ENCODE peak calls at places on chromosomes 7 and 10, in ten cellular contexts. One of them, this sample, is unnamed.

GRCh38 chr7:27242580-27243339 is at the start of gene EVX1:
- DNase-seq in RWPE1: peak
- DNase-seq in caudate nucleus: no peak
- DNase-seq in activated naive CD8-positive, alpha-beta T cell treated with anti-CD3 and anti-CD28 coated beads, Interleukin-2, amount 50 U/mL, for 24 hours: no peak
- DNase-seq in occipital lobe: no peak
- DNase-seq in NCI-H510A treated with DMSO at 0.1 percent for 48 hours: peak
- DNase-seq in brain pericyte: no peak
- DNase-seq in NCI-H345: peak
- DNase-seq in psoas muscle: no peak
- DNase-seq in stimulated activated naive B cell treated with anti-CD40 and anti-IgM and Interleukin-4, amounts not matched to agents 10 μg/mL and 1 μg/mL and 100 μg/mL, for 72 hours: no peak
- DNase-seq in this sample: no peak

GRCh38 chr10:132690821-132691610 is 94.9 kb downstream of the NKX6-2 start:
- DNase-seq in RWPE1: no peak
- DNase-seq in caudate nucleus: no peak
- DNase-seq in activated naive CD8-positive, alpha-beta T cell treated with anti-CD3 and anti-CD28 coated beads, Interleukin-2, amount 50 U/mL, for 24 hours: no peak
- DNase-seq in occipital lobe: no peak
- DNase-seq in NCI-H510A treated with DMSO at 0.1 percent for 48 hours: no peak
- DNase-seq in brain pericyte: no peak
- DNase-seq in NCI-H345: no peak
- DNase-seq in psoas muscle: peak
- DNase-seq in stimulated activated naive B cell treated with anti-CD40 and anti-IgM and Interleukin-4, amounts not matched to agents 10 μg/mL and 1 μg/mL and 100 μg/mL, for 72 hours: no peak
- DNase-seq in this sample: no peak

GRCh38 chr7:2520131-2520807 is 695 bp downstream of the LFNG start:
- DNase-seq in RWPE1: no peak
- DNase-seq in caudate nucleus: no peak
- DNase-seq in activated naive CD8-positive, alpha-beta T cell treated with anti-CD3 and anti-CD28 coated beads, Interleukin-2, amount 50 U/mL, for 24 hours: peak
- DNase-seq in occipital lobe: no peak
- DNase-seq in NCI-H510A treated with DMSO at 0.1 percent for 48 hours: peak
- DNase-seq in brain pericyte: no peak
- DNase-seq in NCI-H345: peak
- DNase-seq in psoas muscle: peak
- DNase-seq in stimulated activated naive B cell treated with anti-CD40 and anti-IgM and Interleukin-4, amounts not matched to agents 10 μg/mL and 1 μg/mL and 100 μg/mL, for 72 hours: no peak
- DNase-seq in this sample: peak

GRCh38 chr7:73770860-73771665 is 993 bp upstream of the CLDN3 start:
- DNase-seq in RWPE1: no peak
- DNase-seq in caudate nucleus: no peak
- DNase-seq in activated naive CD8-positive, alpha-beta T cell treated with anti-CD3 and anti-CD28 coated beads, Interleukin-2, amount 50 U/mL, for 24 hours: no peak
- DNase-seq in occipital lobe: no peak
- DNase-seq in NCI-H510A treated with DMSO at 0.1 percent for 48 hours: no peak
- DNase-seq in brain pericyte: no peak
- DNase-seq in NCI-H345: no peak
- DNase-seq in psoas muscle: no peak
- DNase-seq in stimulated activated naive B cell treated with anti-CD40 and anti-IgM and Interleukin-4, amounts not matched to agents 10 μg/mL and 1 μg/mL and 100 μg/mL, for 72 hours: no peak
- DNase-seq in this sample: no peak

GRCh38 chr10:52463831-52464230 is 149.8 kb downstream of the DKK1 start:
- DNase-seq in RWPE1: no peak
- DNase-seq in caudate nucleus: no peak
- DNase-seq in activated naive CD8-positive, alpha-beta T cell treated with anti-CD3 and anti-CD28 coated beads, Interleukin-2, amount 50 U/mL, for 24 hours: no peak
- DNase-seq in occipital lobe: no peak
- DNase-seq in NCI-H510A treated with DMSO at 0.1 percent for 48 hours: no peak
- DNase-seq in brain pericyte: no peak
- DNase-seq in NCI-H345: no peak
- DNase-seq in psoas muscle: no peak
- DNase-seq in stimulated activated naive B cell treated with anti-CD40 and anti-IgM and Interleukin-4, amounts not matched to agents 10 μg/mL and 1 μg/mL and 100 μg/mL, for 72 hours: no peak
- DNase-seq in this sample: no peak

GRCh38 chr7:112064627-112065385 is 141.4 kb downstream of the DOCK4 start:
- DNase-seq in RWPE1: no peak
- DNase-seq in caudate nucleus: no peak
- DNase-seq in activated naive CD8-positive, alpha-beta T cell treated with anti-CD3 and anti-CD28 coated beads, Interleukin-2, amount 50 U/mL, for 24 hours: no peak
- DNase-seq in occipital lobe: no peak
- DNase-seq in NCI-H510A treated with DMSO at 0.1 percent for 48 hours: no peak
- DNase-seq in brain pericyte: no peak
- DNase-seq in NCI-H345: no peak
- DNase-seq in psoas muscle: no peak
- DNase-seq in stimulated activated naive B cell treated with anti-CD40 and anti-IgM and Interleukin-4, amounts not matched to agents 10 μg/mL and 1 μg/mL and 100 μg/mL, for 72 hours: no peak
- DNase-seq in this sample: no peak

GRCh38 chr7:20598479-20599419 is 16.7 kb upstream of the ABCB5 start:
- DNase-seq in RWPE1: peak
- DNase-seq in caudate nucleus: no peak
- DNase-seq in activated naive CD8-positive, alpha-beta T cell treated with anti-CD3 and anti-CD28 coated beads, Interleukin-2, amount 50 U/mL, for 24 hours: no peak
- DNase-seq in occipital lobe: no peak
- DNase-seq in NCI-H510A treated with DMSO at 0.1 percent for 48 hours: peak
- DNase-seq in brain pericyte: peak
- DNase-seq in NCI-H345: peak
- DNase-seq in psoas muscle: no peak
- DNase-seq in stimulated activated naive B cell treated with anti-CD40 and anti-IgM and Interleukin-4, amounts not matched to agents 10 μg/mL and 1 μg/mL and 100 μg/mL, for 72 hours: no peak
- DNase-seq in this sample: no peak

GRCh38 chr7:111486472-111487142 is 75.7 kb downstream of the IMMP2L start:
- DNase-seq in RWPE1: peak
- DNase-seq in caudate nucleus: no peak
- DNase-seq in activated naive CD8-positive, alpha-beta T cell treated with anti-CD3 and anti-CD28 coated beads, Interleukin-2, amount 50 U/mL, for 24 hours: no peak
- DNase-seq in occipital lobe: no peak
- DNase-seq in NCI-H510A treated with DMSO at 0.1 percent for 48 hours: peak
- DNase-seq in brain pericyte: peak
- DNase-seq in NCI-H345: peak
- DNase-seq in psoas muscle: no peak
- DNase-seq in stimulated activated naive B cell treated with anti-CD40 and anti-IgM and Interleukin-4, amounts not matched to agents 10 μg/mL and 1 μg/mL and 100 μg/mL, for 72 hours: no peak
- DNase-seq in this sample: no peak

GRCh38 chr7:83111391-83111790 is 51.3 kb downstream of the PCLO start:
- DNase-seq in RWPE1: no peak
- DNase-seq in caudate nucleus: no peak
- DNase-seq in activated naive CD8-positive, alpha-beta T cell treated with anti-CD3 and anti-CD28 coated beads, Interleukin-2, amount 50 U/mL, for 24 hours: no peak
- DNase-seq in occipital lobe: no peak
- DNase-seq in NCI-H510A treated with DMSO at 0.1 percent for 48 hours: no peak
- DNase-seq in brain pericyte: no peak
- DNase-seq in NCI-H345: no peak
- DNase-seq in psoas muscle: no peak
- DNase-seq in stimulated activated naive B cell treated with anti-CD40 and anti-IgM and Interleukin-4, amounts not matched to agents 10 μg/mL and 1 μg/mL and 100 μg/mL, for 72 hours: no peak
- DNase-seq in this sample: no peak

GRCh38 chr10:117734626-117735405 is 192.3 kb downstream of the EMX2 start:
- DNase-seq in RWPE1: no peak
- DNase-seq in caudate nucleus: no peak
- DNase-seq in activated naive CD8-positive, alpha-beta T cell treated with anti-CD3 and anti-CD28 coated beads, Interleukin-2, amount 50 U/mL, for 24 hours: no peak
- DNase-seq in occipital lobe: no peak
- DNase-seq in NCI-H510A treated with DMSO at 0.1 percent for 48 hours: no peak
- DNase-seq in brain pericyte: no peak
- DNase-seq in NCI-H345: no peak
- DNase-seq in psoas muscle: no peak
- DNase-seq in stimulated activated naive B cell treated with anti-CD40 and anti-IgM and Interleukin-4, amounts not matched to agents 10 μg/mL and 1 μg/mL and 100 μg/mL, for 72 hours: no peak
- DNase-seq in this sample: no peak

GRCh38 chr7:55260171-55260570 is 105.0 kb upstream of the LANCL2 start:
- DNase-seq in RWPE1: no peak
- DNase-seq in caudate nucleus: no peak
- DNase-seq in activated naive CD8-positive, alpha-beta T cell treated with anti-CD3 and anti-CD28 coated beads, Interleukin-2, amount 50 U/mL, for 24 hours: no peak
- DNase-seq in occipital lobe: no peak
- DNase-seq in NCI-H510A treated with DMSO at 0.1 percent for 48 hours: no peak
- DNase-seq in brain pericyte: no peak
- DNase-seq in NCI-H345: no peak
- DNase-seq in psoas muscle: no peak
- DNase-seq in stimulated activated naive B cell treated with anti-CD40 and anti-IgM and Interleukin-4, amounts not matched to agents 10 μg/mL and 1 μg/mL and 100 μg/mL, for 72 hours: no peak
- DNase-seq in this sample: no peak

GRCh38 chr10:28715246-28715645 is 37.9 kb downstream of the BAMBI start:
- DNase-seq in RWPE1: no peak
- DNase-seq in caudate nucleus: no peak
- DNase-seq in activated naive CD8-positive, alpha-beta T cell treated with anti-CD3 and anti-CD28 coated beads, Interleukin-2, amount 50 U/mL, for 24 hours: no peak
- DNase-seq in occipital lobe: no peak
- DNase-seq in NCI-H510A treated with DMSO at 0.1 percent for 48 hours: no peak
- DNase-seq in brain pericyte: no peak
- DNase-seq in NCI-H345: no peak
- DNase-seq in psoas muscle: no peak
- DNase-seq in stimulated activated naive B cell treated with anti-CD40 and anti-IgM and Interleukin-4, amounts not matched to agents 10 μg/mL and 1 μg/mL and 100 μg/mL, for 72 hours: no peak
- DNase-seq in this sample: no peak

GRCh38 chr10:86264481-86265231 is 101.9 kb downstream of the GRID1 start:
- DNase-seq in RWPE1: no peak
- DNase-seq in caudate nucleus: no peak
- DNase-seq in activated naive CD8-positive, alpha-beta T cell treated with anti-CD3 and anti-CD28 coated beads, Interleukin-2, amount 50 U/mL, for 24 hours: no peak
- DNase-seq in occipital lobe: no peak
- DNase-seq in NCI-H510A treated with DMSO at 0.1 percent for 48 hours: no peak
- DNase-seq in brain pericyte: no peak
- DNase-seq in NCI-H345: no peak
- DNase-seq in psoas muscle: no peak
- DNase-seq in stimulated activated naive B cell treated with anti-CD40 and anti-IgM and Interleukin-4, amounts not matched to agents 10 μg/mL and 1 μg/mL and 100 μg/mL, for 72 hours: no peak
- DNase-seq in this sample: peak

GRCh38 chr7:86932038-86932512 is 127.4 kb downstream of the ELAPOR2 start:
- DNase-seq in RWPE1: peak
- DNase-seq in caudate nucleus: no peak
- DNase-seq in activated naive CD8-positive, alpha-beta T cell treated with anti-CD3 and anti-CD28 coated beads, Interleukin-2, amount 50 U/mL, for 24 hours: no peak
- DNase-seq in occipital lobe: peak
- DNase-seq in NCI-H510A treated with DMSO at 0.1 percent for 48 hours: no peak
- DNase-seq in brain pericyte: no peak
- DNase-seq in NCI-H345: no peak
- DNase-seq in psoas muscle: no peak
- DNase-seq in stimulated activated naive B cell treated with anti-CD40 and anti-IgM and Interleukin-4, amounts not matched to agents 10 μg/mL and 1 μg/mL and 100 μg/mL, for 72 hours: no peak
- DNase-seq in this sample: no peak

GRCh38 chr7:139644191-139644590 is 120.7 kb downstream of the CLEC2L start:
- DNase-seq in RWPE1: no peak
- DNase-seq in caudate nucleus: no peak
- DNase-seq in activated naive CD8-positive, alpha-beta T cell treated with anti-CD3 and anti-CD28 coated beads, Interleukin-2, amount 50 U/mL, for 24 hours: peak
- DNase-seq in occipital lobe: no peak
- DNase-seq in NCI-H510A treated with DMSO at 0.1 percent for 48 hours: no peak
- DNase-seq in brain pericyte: no peak
- DNase-seq in NCI-H345: no peak
- DNase-seq in psoas muscle: no peak
- DNase-seq in stimulated activated naive B cell treated with anti-CD40 and anti-IgM and Interleukin-4, amounts not matched to agents 10 μg/mL and 1 μg/mL and 100 μg/mL, for 72 hours: no peak
- DNase-seq in this sample: no peak

GRCh38 chr10:11303671-11304170 is 286.0 kb downstream of the CELF2 start:
- DNase-seq in RWPE1: no peak
- DNase-seq in caudate nucleus: no peak
- DNase-seq in activated naive CD8-positive, alpha-beta T cell treated with anti-CD3 and anti-CD28 coated beads, Interleukin-2, amount 50 U/mL, for 24 hours: no peak
- DNase-seq in occipital lobe: no peak
- DNase-seq in NCI-H510A treated with DMSO at 0.1 percent for 48 hours: no peak
- DNase-seq in brain pericyte: no peak
- DNase-seq in NCI-H345: no peak
- DNase-seq in psoas muscle: no peak
- DNase-seq in stimulated activated naive B cell treated with anti-CD40 and anti-IgM and Interleukin-4, amounts not matched to agents 10 μg/mL and 1 μg/mL and 100 μg/mL, for 72 hours: no peak
- DNase-seq in this sample: no peak

GRCh38 chr7:151166629-151167196 is 781 bp downstream of the GBX1 start:
- DNase-seq in RWPE1: no peak
- DNase-seq in caudate nucleus: no peak
- DNase-seq in activated naive CD8-positive, alpha-beta T cell treated with anti-CD3 and anti-CD28 coated beads, Interleukin-2, amount 50 U/mL, for 24 hours: no peak
- DNase-seq in occipital lobe: no peak
- DNase-seq in NCI-H510A treated with DMSO at 0.1 percent for 48 hours: no peak
- DNase-seq in brain pericyte: no peak
- DNase-seq in NCI-H345: no peak
- DNase-seq in psoas muscle: no peak
- DNase-seq in stimulated activated naive B cell treated with anti-CD40 and anti-IgM and Interleukin-4, amounts not matched to agents 10 μg/mL and 1 μg/mL and 100 μg/mL, for 72 hours: no peak
- DNase-seq in this sample: no peak

GRCh38 chr7:16891338-16891737 is 9.6 kb upstream of the AGR3 start:
- DNase-seq in RWPE1: peak
- DNase-seq in caudate nucleus: no peak
- DNase-seq in activated naive CD8-positive, alpha-beta T cell treated with anti-CD3 and anti-CD28 coated beads, Interleukin-2, amount 50 U/mL, for 24 hours: peak
- DNase-seq in occipital lobe: peak
- DNase-seq in NCI-H510A treated with DMSO at 0.1 percent for 48 hours: no peak
- DNase-seq in brain pericyte: no peak
- DNase-seq in NCI-H345: peak
- DNase-seq in psoas muscle: no peak
- DNase-seq in stimulated activated naive B cell treated with anti-CD40 and anti-IgM and Interleukin-4, amounts not matched to agents 10 μg/mL and 1 μg/mL and 100 μg/mL, for 72 hours: peak
- DNase-seq in this sample: peak

GRCh38 chr7:45033931-45034290 is 33.9 kb downstream of the CCM2 start:
- DNase-seq in RWPE1: peak
- DNase-seq in caudate nucleus: no peak
- DNase-seq in activated naive CD8-positive, alpha-beta T cell treated with anti-CD3 and anti-CD28 coated beads, Interleukin-2, amount 50 U/mL, for 24 hours: no peak
- DNase-seq in occipital lobe: no peak
- DNase-seq in NCI-H510A treated with DMSO at 0.1 percent for 48 hours: no peak
- DNase-seq in brain pericyte: no peak
- DNase-seq in NCI-H345: no peak
- DNase-seq in psoas muscle: peak
- DNase-seq in stimulated activated naive B cell treated with anti-CD40 and anti-IgM and Interleukin-4, amounts not matched to agents 10 μg/mL and 1 μg/mL and 100 μg/mL, for 72 hours: no peak
- DNase-seq in this sample: no peak

GRCh38 chr10:31975157-31975765 is 46.6 kb upstream of the ARHGAP12 start:
- DNase-seq in RWPE1: no peak
- DNase-seq in caudate nucleus: no peak
- DNase-seq in activated naive CD8-positive, alpha-beta T cell treated with anti-CD3 and anti-CD28 coated beads, Interleukin-2, amount 50 U/mL, for 24 hours: no peak
- DNase-seq in occipital lobe: no peak
- DNase-seq in NCI-H510A treated with DMSO at 0.1 percent for 48 hours: no peak
- DNase-seq in brain pericyte: no peak
- DNase-seq in NCI-H345: no peak
- DNase-seq in psoas muscle: no peak
- DNase-seq in stimulated activated naive B cell treated with anti-CD40 and anti-IgM and Interleukin-4, amounts not matched to agents 10 μg/mL and 1 μg/mL and 100 μg/mL, for 72 hours: no peak
- DNase-seq in this sample: no peak

GRCh38 chr10:32308027-32308603 is 38.8 kb downstream of the EPC1 start:
- DNase-seq in RWPE1: no peak
- DNase-seq in caudate nucleus: no peak
- DNase-seq in activated naive CD8-positive, alpha-beta T cell treated with anti-CD3 and anti-CD28 coated beads, Interleukin-2, amount 50 U/mL, for 24 hours: no peak
- DNase-seq in occipital lobe: no peak
- DNase-seq in NCI-H510A treated with DMSO at 0.1 percent for 48 hours: no peak
- DNase-seq in brain pericyte: no peak
- DNase-seq in NCI-H345: no peak
- DNase-seq in psoas muscle: no peak
- DNase-seq in stimulated activated naive B cell treated with anti-CD40 and anti-IgM and Interleukin-4, amounts not matched to agents 10 μg/mL and 1 μg/mL and 100 μg/mL, for 72 hours: no peak
- DNase-seq in this sample: no peak

GRCh38 chr7:98249106-98249505 is 2.9 kb downstream of the TECPR1 start:
- DNase-seq in RWPE1: no peak
- DNase-seq in caudate nucleus: no peak
- DNase-seq in activated naive CD8-positive, alpha-beta T cell treated with anti-CD3 and anti-CD28 coated beads, Interleukin-2, amount 50 U/mL, for 24 hours: peak
- DNase-seq in occipital lobe: no peak
- DNase-seq in NCI-H510A treated with DMSO at 0.1 percent for 48 hours: no peak
- DNase-seq in brain pericyte: no peak
- DNase-seq in NCI-H345: no peak
- DNase-seq in psoas muscle: no peak
- DNase-seq in stimulated activated naive B cell treated with anti-CD40 and anti-IgM and Interleukin-4, amounts not matched to agents 10 μg/mL and 1 μg/mL and 100 μg/mL, for 72 hours: no peak
- DNase-seq in this sample: no peak

GRCh38 chr7:66313913-66314568 is 108.9 kb downstream of the TPST1 start:
- DNase-seq in RWPE1: no peak
- DNase-seq in caudate nucleus: no peak
- DNase-seq in activated naive CD8-positive, alpha-beta T cell treated with anti-CD3 and anti-CD28 coated beads, Interleukin-2, amount 50 U/mL, for 24 hours: no peak
- DNase-seq in occipital lobe: no peak
- DNase-seq in NCI-H510A treated with DMSO at 0.1 percent for 48 hours: no peak
- DNase-seq in brain pericyte: no peak
- DNase-seq in NCI-H345: no peak
- DNase-seq in psoas muscle: no peak
- DNase-seq in stimulated activated naive B cell treated with anti-CD40 and anti-IgM and Interleukin-4, amounts not matched to agents 10 μg/mL and 1 μg/mL and 100 μg/mL, for 72 hours: no peak
- DNase-seq in this sample: no peak

GRCh38 chr7:8094164-8095140 is 125.9 kb downstream of the GLCCI1 start:
- DNase-seq in RWPE1: no peak
- DNase-seq in caudate nucleus: no peak
- DNase-seq in activated naive CD8-positive, alpha-beta T cell treated with anti-CD3 and anti-CD28 coated beads, Interleukin-2, amount 50 U/mL, for 24 hours: no peak
- DNase-seq in occipital lobe: no peak
- DNase-seq in NCI-H510A treated with DMSO at 0.1 percent for 48 hours: no peak
- DNase-seq in brain pericyte: no peak
- DNase-seq in NCI-H345: no peak
- DNase-seq in psoas muscle: no peak
- DNase-seq in stimulated activated naive B cell treated with anti-CD40 and anti-IgM and Interleukin-4, amounts not matched to agents 10 μg/mL and 1 μg/mL and 100 μg/mL, for 72 hours: no peak
- DNase-seq in this sample: no peak

GRCh38 chr7:127887096-127887495 is 144.1 kb downstream of the LRRC4 start:
- DNase-seq in RWPE1: no peak
- DNase-seq in caudate nucleus: no peak
- DNase-seq in activated naive CD8-positive, alpha-beta T cell treated with anti-CD3 and anti-CD28 coated beads, Interleukin-2, amount 50 U/mL, for 24 hours: no peak
- DNase-seq in occipital lobe: no peak
- DNase-seq in NCI-H510A treated with DMSO at 0.1 percent for 48 hours: no peak
- DNase-seq in brain pericyte: no peak
- DNase-seq in NCI-H345: no peak
- DNase-seq in psoas muscle: no peak
- DNase-seq in stimulated activated naive B cell treated with anti-CD40 and anti-IgM and Interleukin-4, amounts not matched to agents 10 μg/mL and 1 μg/mL and 100 μg/mL, for 72 hours: no peak
- DNase-seq in this sample: no peak

GRCh38 chr10:101273330-101273729 is 44.1 kb upstream of the LBX1 start:
- DNase-seq in RWPE1: no peak
- DNase-seq in caudate nucleus: no peak
- DNase-seq in activated naive CD8-positive, alpha-beta T cell treated with anti-CD3 and anti-CD28 coated beads, Interleukin-2, amount 50 U/mL, for 24 hours: no peak
- DNase-seq in occipital lobe: no peak
- DNase-seq in NCI-H510A treated with DMSO at 0.1 percent for 48 hours: no peak
- DNase-seq in brain pericyte: no peak
- DNase-seq in NCI-H345: no peak
- DNase-seq in psoas muscle: no peak
- DNase-seq in stimulated activated naive B cell treated with anti-CD40 and anti-IgM and Interleukin-4, amounts not matched to agents 10 μg/mL and 1 μg/mL and 100 μg/mL, for 72 hours: no peak
- DNase-seq in this sample: no peak

GRCh38 chr7:37448637-37449331 is at the start of gene ELMO1:
- DNase-seq in RWPE1: peak
- DNase-seq in caudate nucleus: peak
- DNase-seq in activated naive CD8-positive, alpha-beta T cell treated with anti-CD3 and anti-CD28 coated beads, Interleukin-2, amount 50 U/mL, for 24 hours: peak
- DNase-seq in occipital lobe: peak
- DNase-seq in NCI-H510A treated with DMSO at 0.1 percent for 48 hours: peak
- DNase-seq in brain pericyte: no peak
- DNase-seq in NCI-H345: peak
- DNase-seq in psoas muscle: peak
- DNase-seq in stimulated activated naive B cell treated with anti-CD40 and anti-IgM and Interleukin-4, amounts not matched to agents 10 μg/mL and 1 μg/mL and 100 μg/mL, for 72 hours: peak
- DNase-seq in this sample: peak

GRCh38 chr7:94509879-94510581 is 421 bp downstream of the CASD1 start:
- DNase-seq in RWPE1: peak
- DNase-seq in caudate nucleus: peak
- DNase-seq in activated naive CD8-positive, alpha-beta T cell treated with anti-CD3 and anti-CD28 coated beads, Interleukin-2, amount 50 U/mL, for 24 hours: peak
- DNase-seq in occipital lobe: peak
- DNase-seq in NCI-H510A treated with DMSO at 0.1 percent for 48 hours: peak
- DNase-seq in brain pericyte: peak
- DNase-seq in NCI-H345: peak
- DNase-seq in psoas muscle: peak
- DNase-seq in stimulated activated naive B cell treated with anti-CD40 and anti-IgM and Interleukin-4, amounts not matched to agents 10 μg/mL and 1 μg/mL and 100 μg/mL, for 72 hours: peak
- DNase-seq in this sample: peak